ENCODE peak calls at places on chromosomes 2 and 18, in five cellular contexts. M is SK-N-SH, S is HepG2, N is K562, Z is GM12891. W is an unnamed sample.

GRCh38 chr2:13558368-13558767 is 841.6 kb downstream of the TRIB2 start:
- DNase-seq in M (no peak), S (peak), N (no peak), Z (no peak), W (no peak)

GRCh38 chr2:85588218-85589044 is 4.2 kb downstream of the VAMP5 start:
- DNase-seq in M (no peak), S (no peak), N (peak), Z (no peak), W (no peak)

GRCh38 chr2:75705921-75706320 is 4.8 kb downstream of the GCFC2 start:
- DNase-seq in M (no peak), S (no peak), N (no peak), Z (no peak), W (no peak)

GRCh38 chr2:10267551-10268465 is 34.9 kb upstream of the HPCAL1 start:
- DNase-seq in M (no peak), S (peak), N (no peak), Z (no peak), W (no peak)

GRCh38 chr2:16718551-16719404 is 53.1 kb upstream of the CYRIA start:
- DNase-seq in M (no peak), S (no peak), N (no peak), Z (no peak), W (no peak)

GRCh38 chr2:240401308-240401707 is 34.2 kb upstream of the GPC1 start:
- DNase-seq in M (no peak), S (no peak), N (no peak), Z (no peak), W (no peak)

GRCh38 chr2:133812826-133813617 is 244.8 kb upstream of the NCKAP5 start:
- DNase-seq in M (no peak), S (no peak), N (no peak), Z (no peak), W (no peak)

GRCh38 chr2:67567866-67568265 is 170.7 kb downstream of the ETAA1 start:
- DNase-seq in M (no peak), S (no peak), N (no peak), Z (no peak), W (no peak)

GRCh38 chr2:219458996-219459395 is 24.4 kb downstream of the SPEG start:
- DNase-seq in M (no peak), S (no peak), N (no peak), Z (no peak), W (no peak)

GRCh38 chr2:101431486-101431885 is 43.4 kb downstream of the RFX8 start:
- DNase-seq in M (no peak), S (no peak), N (no peak), Z (no peak), W (no peak)

GRCh38 chr2:34368304-34368703 is 769.2 kb upstream of the FAM98A start:
- DNase-seq in M (no peak), S (no peak), N (no peak), Z (no peak), W (no peak)

GRCh38 chr18:24602156-24602555 is 141.7 kb downstream of the HRH4 start:
- DNase-seq in M (no peak), S (no peak), N (no peak), Z (no peak), W (no peak)

GRCh38 chr18:75959150-75959549 is 531.6 kb upstream of the SMIM21 start:
- DNase-seq in M (no peak), S (no peak), N (no peak), Z (no peak), W (no peak)

GRCh38 chr2:12554235-12555011 is 162.3 kb upstream of the TRIB2 start:
- DNase-seq in M (no peak), S (no peak), N (no peak), Z (no peak), W (no peak)

GRCh38 chr2:220043155-220043992 is 415.9 kb downstream of the SLC4A3 start:
- DNase-seq in M (no peak), S (no peak), N (no peak), Z (no peak), W (no peak)

GRCh38 chr18:31225668-31226067 is 63.0 kb upstream of the DSC1 start:
- DNase-seq in M (no peak), S (peak), N (no peak), Z (no peak), W (no peak)

GRCh38 chr2:43220229-43220981 is 6.0 kb downstream of the ZFP36L2 start:
- DNase-seq in M (no peak), S (no peak), N (peak), Z (no peak), W (no peak)

GRCh38 chr2:8514748-8515389 is 167.0 kb upstream of the ID2 start:
- DNase-seq in M (no peak), S (no peak), N (no peak), Z (no peak), W (peak)

GRCh38 chr18:991441-991840 is 86.8 kb downstream of the ADCYAP1 start:
- DNase-seq in M (no peak), S (no peak), N (no peak), Z (no peak), W (no peak)

GRCh38 chr2:29747786-29748470 is 173.5 kb downstream of the ALK start:
- DNase-seq in M (no peak), S (peak), N (peak), Z (no peak), W (no peak)

GRCh38 chr2:29753676-29754444 is 167.5 kb downstream of the ALK start:
- DNase-seq in M (peak), S (no peak), N (no peak), Z (no peak), W (no peak)

GRCh38 chr2:29751390-29751789 is 170.0 kb downstream of the ALK start:
- DNase-seq in M (no peak), S (no peak), N (no peak), Z (no peak), W (no peak)

GRCh38 chr2:29749041-29749440 is 172.3 kb downstream of the ALK start:
- DNase-seq in M (no peak), S (no peak), N (no peak), Z (no peak), W (no peak)

DNA sequence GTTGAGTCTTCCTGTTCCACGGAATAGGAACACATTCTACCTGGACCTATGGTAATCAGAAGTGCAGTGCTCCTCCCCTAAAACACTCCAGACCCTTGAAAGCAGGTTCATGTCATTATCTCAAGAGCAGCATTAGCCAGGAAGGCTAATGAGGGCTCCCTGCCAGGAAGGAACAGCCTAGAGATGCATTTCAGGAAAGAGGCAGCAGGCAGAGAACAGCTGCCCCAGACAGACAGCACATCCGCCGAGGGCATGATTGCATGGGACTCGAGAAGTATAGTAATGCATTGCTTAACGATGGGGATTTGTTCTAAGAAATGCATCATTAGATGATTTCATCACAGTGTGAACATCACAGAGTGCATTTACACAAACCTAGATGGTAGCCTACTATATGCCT is 171.5 kb downstream of the ALK start:
- DNase-seq in M (no peak), S (no peak), N (no peak), Z (no peak), W (no peak)
- TF ChIP-seq TAF1 in M (no peak), S (no peak), N (no peak), Z (no peak), W (no peak)

GRCh38 chr2:204842731-204843490 is 297.6 kb downstream of the PARD3B start:
- DNase-seq in M (no peak), S (no peak), N (peak), Z (no peak), W (no peak)
- TF ChIP-seq POLR2AphosphoS5 in M (no peak), S (no peak), N (no peak), Z (no peak), W (no peak)

GRCh38 chr2:226835420-226835795 is 446 bp upstream of the RHBDD1 start:
- DNase-seq in M (no peak), S (no peak), N (peak), Z (no peak), W (peak)
- TF ChIP-seq TAF1 in M (no peak), S (no peak), N (peak), Z (no peak), W (no peak)

DNA sequence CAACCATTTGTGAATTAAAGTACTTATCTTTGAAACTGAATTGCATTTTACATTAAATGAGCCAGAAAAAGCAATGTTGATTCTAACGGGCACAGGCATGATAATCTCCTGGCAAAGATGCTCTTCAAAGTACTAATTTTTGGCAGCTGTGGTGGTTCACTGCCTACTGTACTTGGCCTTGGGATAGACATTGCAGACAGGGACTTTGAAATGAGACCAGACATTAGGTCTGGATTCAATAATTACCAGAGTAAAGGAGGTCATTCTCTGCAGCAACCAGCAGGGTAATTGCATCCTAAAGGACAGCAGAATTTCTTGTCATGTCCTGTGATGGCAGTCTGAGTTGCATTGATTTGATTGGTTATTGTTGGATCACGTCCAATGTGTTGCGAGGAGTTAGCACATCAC is 986.5 kb downstream of the TDRD15 start:
- DNase-seq in M (peak), S (no peak), N (no peak), Z (no peak), W (no peak)
- TF ChIP-seq POLR2AphosphoS5 in M (no peak), S (no peak), N (no peak), Z (no peak), W (no peak)

DNA sequence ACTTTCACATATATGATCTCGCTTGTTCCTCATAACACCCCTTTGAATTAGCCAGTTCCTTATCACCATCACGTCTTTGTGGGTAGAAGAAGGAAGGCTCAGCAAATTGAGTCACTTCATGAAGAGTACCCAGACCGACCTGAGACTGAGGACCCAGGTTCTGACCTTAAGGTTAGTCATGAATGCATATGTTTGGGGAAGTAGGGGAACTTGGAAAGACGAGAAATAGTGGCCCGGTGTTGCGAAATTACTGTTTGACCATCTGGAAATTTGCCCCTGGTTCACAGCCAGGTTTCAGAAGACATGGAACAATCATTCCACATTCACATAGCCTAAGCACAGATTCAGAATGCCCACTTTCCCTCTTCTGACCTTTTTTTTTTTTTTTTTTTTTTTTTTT is 59.8 kb downstream of the MEIS1 start:
- DNase-seq in M (no peak), S (peak), N (peak), Z (no peak), W (no peak)
- TF ChIP-seq TAF1 in M (no peak), S (no peak), N (no peak), Z (no peak), W (no peak)

DNA sequence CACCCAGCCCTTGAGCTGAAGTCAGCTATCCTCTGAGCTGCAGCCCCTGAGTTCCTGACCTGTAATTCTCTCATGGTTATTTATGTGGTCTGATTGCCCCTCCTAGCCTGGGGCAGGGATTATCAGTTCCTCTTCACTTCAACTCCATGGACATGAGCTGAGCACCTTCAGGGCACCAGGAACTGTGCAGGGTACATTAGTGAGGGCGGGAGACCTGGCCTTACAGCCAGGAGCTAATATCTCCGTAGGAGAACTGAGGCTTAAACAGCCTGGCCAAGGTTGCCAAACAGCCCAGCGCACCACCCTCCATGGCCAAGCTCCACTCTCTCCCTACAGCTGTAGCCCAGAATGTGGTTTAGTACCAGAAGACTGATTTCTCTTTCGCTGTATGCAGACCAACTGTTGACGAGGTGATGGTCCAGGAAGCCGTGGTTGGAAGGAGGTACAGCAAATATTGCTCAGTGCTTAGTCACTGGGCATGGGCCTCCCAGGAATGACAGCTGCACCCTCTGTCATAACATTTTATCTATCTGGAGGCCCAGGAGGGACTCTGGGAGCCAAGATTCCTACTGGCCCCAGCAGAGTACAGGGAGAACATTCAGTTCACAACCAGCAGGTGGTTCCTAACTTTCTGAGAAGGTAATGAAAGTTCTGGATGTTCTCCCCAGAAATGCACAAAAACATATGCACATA is 228.7 kb upstream of the SIX2 start:
- DNase-seq in M (no peak), S (peak), N (peak), Z (no peak), W (no peak)
- TF ChIP-seq POLR2AphosphoS5 in M (peak), S (no peak), N (no peak), Z (no peak), W (no peak)

DNA sequence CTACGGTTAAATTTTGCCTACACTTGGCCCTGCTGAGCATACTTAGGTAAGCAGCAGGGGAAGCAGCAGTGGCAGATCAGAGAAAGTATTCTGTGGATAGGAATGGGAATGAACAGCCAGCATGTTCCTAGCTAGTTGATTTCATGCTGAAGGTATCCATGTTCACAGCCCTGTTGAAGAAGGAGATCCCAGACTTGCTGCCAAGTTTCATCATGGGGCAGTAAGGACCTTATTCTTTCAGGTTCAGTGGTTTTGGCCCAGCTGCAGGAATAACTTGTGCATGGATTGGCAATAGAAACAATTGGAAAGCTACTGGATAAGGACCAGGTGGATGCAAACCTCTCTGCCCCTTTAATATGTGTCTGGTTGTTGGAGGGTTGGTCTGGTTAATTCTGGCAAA is 98.2 kb upstream of the TMEM178A start:
- DNase-seq in M (no peak), S (no peak), N (no peak), Z (no peak), W (no peak)
- TF ChIP-seq TAF1 in M (no peak), S (no peak), N (no peak), Z (no peak), W (no peak)

W was measured in GM12892.